ENCODE peak calls at places on chromosomes 12 and 14, in seven cellular contexts. Q is HCT116, A is NT2/D1, S is K562, T is HepG2, U is H1, H is GM12878. R is an unnamed sample.

GRCh38 chr12:49838973-49839633 is 3.8 kb downstream of the BCDIN3D start:
- DNase-seq in Q (peak), A (no peak), S (peak), T (peak), U (no peak), H (no peak), R (peak)

GRCh38 chr12:104190151-104190550 is 25.4 kb upstream of the TXNRD1 start:
- DNase-seq in Q (no peak), A (no peak), S (no peak), T (no peak), U (no peak), H (no peak), R (no peak)

GRCh38 chr12:122895290-122895689 is 634 bp downstream of the VPS37B start:
- DNase-seq in Q (no peak), A (no peak), S (peak), T (no peak), U (no peak), H (no peak), R (peak)

GRCh38 chr12:19642305-19642704 is 203.0 kb downstream of the AEBP2 start:
- DNase-seq in Q (no peak), A (no peak), S (no peak), T (no peak), U (no peak), H (no peak), R (no peak)

GRCh38 chr12:116194935-116195431 is 82.5 kb downstream of the MED13L start:
- DNase-seq in Q (no peak), A (no peak), S (peak), T (no peak), U (no peak), H (peak), R (no peak)

GRCh38 chr14:98867146-98867545 is 404.9 kb downstream of the BCL11B start:
- DNase-seq in Q (no peak), A (no peak), S (no peak), T (no peak), U (no peak), H (no peak), R (no peak)

GRCh38 chr12:89752331-89752730 is 43.7 kb upstream of the ATP2B1 start:
- DNase-seq in Q (no peak), A (no peak), S (no peak), T (no peak), U (no peak), H (no peak), R (no peak)

GRCh38 chr14:105025429-105025828 is 4.5 kb upstream of the CDCA4 start:
- DNase-seq in Q (no peak), A (no peak), S (no peak), T (no peak), U (no peak), H (no peak), R (no peak)

GRCh38 chr14:86357866-86358265 is 827.9 kb downstream of the FLRT2 start:
- DNase-seq in Q (no peak), A (no peak), S (no peak), T (no peak), U (no peak), H (no peak), R (no peak)

GRCh38 chr14:52827426-52827825 is 36.0 kb upstream of the GNPNAT1 start:
- DNase-seq in Q (no peak), A (no peak), S (no peak), T (no peak), U (no peak), H (no peak), R (no peak)

GRCh38 chr12:45121224-45121623 is 70.3 kb upstream of the DBX2 start:
- DNase-seq in Q (no peak), A (no peak), S (no peak), T (no peak), U (no peak), H (no peak), R (no peak)

GRCh38 chr14:76541594-76542219 is 165.8 kb downstream of the ESRRB start:
- DNase-seq in Q (no peak), A (no peak), S (no peak), T (no peak), U (no peak), H (no peak), R (no peak)

GRCh38 chr12:124544311-124544970 is 23.0 kb downstream of the NCOR2 start:
- DNase-seq in Q (no peak), A (no peak), S (no peak), T (no peak), U (no peak), H (no peak), R (peak)

GRCh38 chr12:93571854-93572711 is at the start of gene SOCS2:
- DNase-seq in Q (no peak), A (peak), S (peak), T (no peak), U (peak), H (no peak), R (peak)

GRCh38 chr12:69834147-69834546 is 9.1 kb downstream of the MYRFL start:
- DNase-seq in Q (no peak), A (no peak), S (no peak), T (no peak), U (no peak), H (no peak), R (no peak)

GRCh38 chr12:115466076-115466475 is 782.1 kb upstream of the TBX3 start:
- DNase-seq in Q (no peak), A (no peak), S (no peak), T (no peak), U (no peak), H (no peak), R (no peak)

GRCh38 chr12:50242751-50243191 is 40.5 kb downstream of the LIMA1 start:
- DNase-seq in Q (no peak), A (no peak), S (no peak), T (no peak), U (no peak), H (no peak), R (no peak)

GRCh38 chr14:70188608-70189540 is at the start of gene SLC8A3:
- DNase-seq in Q (no peak), A (no peak), S (no peak), T (no peak), U (peak), H (no peak), R (peak)

GRCh38 chr12:94644141-94644575 is 6.2 kb downstream of the TMCC3 start:
- DNase-seq in Q (no peak), A (no peak), S (no peak), T (no peak), U (no peak), H (peak), R (no peak)

GRCh38 chr12:13171921-13172859 is 24.3 kb upstream of the EMP1 start:
- DNase-seq in Q (no peak), A (no peak), S (no peak), T (no peak), U (peak), H (no peak), R (no peak)

GRCh38 chr12:1644523-1645438 is 15.8 kb downstream of the WNT5B start:
- DNase-seq in Q (no peak), A (no peak), S (no peak), T (no peak), U (no peak), H (no peak), R (peak)

GRCh38 chr12:80187660-80188090 is 88.3 kb downstream of the OTOGL start:
- DNase-seq in Q (no peak), A (no peak), S (no peak), T (no peak), U (no peak), H (peak), R (no peak)

GRCh38 chr14:36207500-36207899 is 31.0 kb upstream of the PTCSC3 start:
- DNase-seq in Q (no peak), A (no peak), S (peak), T (peak), U (no peak), H (no peak), R (peak)

GRCh38 chr12:101773560-101774206 is 34.4 kb upstream of the SYCP3 start:
- DNase-seq in Q (peak), A (peak), S (peak), T (peak), U (peak), H (peak), R (peak)

GRCh38 chr12:58575281-58575680 is 345.0 kb downstream of the LRIG3 start:
- DNase-seq in Q (no peak), A (no peak), S (no peak), T (no peak), U (no peak), H (no peak), R (no peak)
- TF ChIP-seq YY1 in Q (no peak), A (no peak), S (no peak), T (no peak), U (no peak), H (no peak), R (no peak)

DNA sequence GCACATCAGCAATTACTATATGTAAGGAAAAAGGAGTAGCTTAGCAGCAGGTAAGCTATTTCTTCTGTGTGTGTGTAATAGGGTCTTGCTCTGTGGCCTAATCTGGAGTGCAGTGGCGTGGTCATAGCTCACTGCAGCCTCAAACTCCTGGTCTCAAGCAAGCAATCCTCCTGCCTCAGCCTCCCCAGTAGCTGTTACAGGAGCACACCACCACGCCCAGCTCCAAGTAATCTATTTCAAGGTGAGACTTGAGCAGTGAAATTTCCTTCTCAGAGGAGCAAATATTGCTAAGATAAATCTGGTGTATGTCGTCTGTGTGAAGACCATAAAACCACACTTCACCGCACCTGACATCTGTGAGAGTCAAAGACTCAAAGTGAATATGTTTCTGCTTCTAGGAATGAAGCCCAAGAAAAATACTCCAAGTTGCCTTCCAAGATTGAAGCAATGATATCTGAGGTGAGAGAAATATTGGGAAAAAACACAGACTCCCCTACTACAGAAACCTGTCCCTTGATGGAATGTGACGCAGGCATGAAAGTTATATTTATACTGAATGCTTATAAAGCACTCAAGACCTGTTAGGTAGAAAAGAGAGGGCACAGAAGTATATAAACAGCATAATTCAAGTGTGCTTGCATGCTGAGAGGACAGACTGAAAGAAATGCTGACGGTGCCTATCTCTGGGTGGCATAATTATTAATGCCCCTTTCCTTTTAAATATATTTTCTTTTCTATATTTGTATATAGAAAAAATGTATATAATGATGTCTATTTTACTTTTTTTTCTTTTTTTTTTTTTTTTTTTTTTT is 2.5 kb upstream of the SELPLG start:
- DNase-seq in Q (no peak), A (no peak), S (no peak), T (no peak), U (no peak), H (no peak), R (no peak)
- TF ChIP-seq YY1 in Q (no peak), A (no peak), S (no peak), T (no peak), U (no peak), H (no peak), R (no peak)

DNA sequence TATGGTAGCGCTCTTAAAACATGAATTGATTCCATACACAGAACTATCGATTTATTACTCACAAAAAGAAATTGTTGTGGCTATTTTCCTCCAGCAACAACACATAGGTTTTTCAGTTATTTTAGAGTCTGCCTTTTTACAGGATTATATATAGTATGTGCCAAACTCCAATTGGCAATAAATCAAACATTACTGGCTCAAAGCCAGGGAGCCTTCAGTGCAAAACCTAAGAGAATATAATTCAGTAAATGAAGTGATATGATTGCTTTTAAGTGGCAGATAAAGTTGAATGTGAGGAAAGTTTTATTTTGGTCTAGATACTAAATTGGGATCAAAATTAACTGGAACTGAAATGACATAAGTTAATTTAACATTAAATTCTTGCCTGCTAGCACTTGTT is 234.8 kb downstream of the PIK3C2G start:
- DNase-seq in Q (no peak), A (no peak), S (no peak), T (no peak), U (no peak), H (no peak), R (no peak)
- TF ChIP-seq YY1 in Q (no peak), A (no peak), S (no peak), T (no peak), U (no peak), H (no peak), R (no peak)

GRCh38 chr14:95056476-95056875 is 100.9 kb downstream of the DICER1 start:
- DNase-seq in Q (no peak), A (no peak), S (no peak), T (no peak), U (no peak), H (no peak), R (no peak)
- TF ChIP-seq YY1 in Q (no peak), A (no peak), S (no peak), T (no peak), U (no peak), H (no peak), R (no peak)

GRCh38 chr12:54033106-54033979 is 493 bp downstream of the HOXC5 start:
- DNase-seq in Q (no peak), A (no peak), S (no peak), T (peak), U (no peak), H (no peak), R (peak)
- TF ChIP-seq YY1 in Q (peak), A (peak), S (no peak), T (no peak), U (no peak), H (peak), R (peak)

DNA sequence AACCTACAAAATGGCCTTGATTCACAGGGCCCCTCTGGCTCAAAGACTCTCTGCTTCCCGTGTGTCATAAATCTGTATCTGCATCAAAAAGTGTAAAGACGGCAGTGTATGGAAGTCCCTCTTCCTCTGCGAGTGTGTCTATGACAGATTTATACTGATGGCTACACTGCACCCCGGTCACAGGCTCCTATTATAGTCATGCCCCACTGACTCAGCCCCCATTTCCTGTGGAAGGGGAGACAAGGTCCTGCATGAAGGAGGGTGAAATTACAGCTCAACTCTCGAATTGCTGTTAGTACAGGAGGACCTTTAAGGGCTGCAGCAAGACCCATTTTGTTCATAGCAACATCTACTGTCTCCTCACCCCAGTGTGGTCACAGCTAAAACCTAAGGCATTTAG is 68.6 kb downstream of the HMGA2 start:
- DNase-seq in Q (no peak), A (no peak), S (no peak), T (no peak), U (no peak), H (no peak), R (no peak)
- TF ChIP-seq YY1 in Q (no peak), A (no peak), S (no peak), T (no peak), U (no peak), H (no peak), R (no peak)

R was measured in SK-N-SH.